ENCODE peak calls at places on chromosomes 5 and 9, in five cellular contexts. One of them, this sample, is unnamed.

GRCh38 chr9:87594218-87594617 is 96.6 kb downstream of the DAPK1 start:
- DNase-seq in mammary epithelial cell: no peak
- DNase-seq in cardiac fibroblast: peak
- DNase-seq in fibroblast of lung: peak
- DNase-seq in psoas muscle: no peak
- DNase-seq in this sample: no peak

GRCh38 chr5:148923023-148923422 is 96.6 kb downstream of the ADRB2 start:
- DNase-seq in mammary epithelial cell: no peak
- DNase-seq in cardiac fibroblast: no peak
- DNase-seq in fibroblast of lung: no peak
- DNase-seq in psoas muscle: no peak
- DNase-seq in this sample: no peak

GRCh38 chr5:53355316-53355715 is 125.1 kb upstream of the FST start:
- DNase-seq in psoas muscle: no peak
- DNase-seq in mammary epithelial cell: peak
- DNase-seq in cardiac fibroblast: no peak
- DNase-seq in fibroblast of lung: peak
- DNase-seq in this sample: peak

GRCh38 chr5:73506459-73506955 is 8.3 kb downstream of the BTF3 start:
- DNase-seq in psoas muscle: no peak
- DNase-seq in mammary epithelial cell: no peak
- DNase-seq in fibroblast of lung: no peak
- DNase-seq in cardiac fibroblast: no peak
- DNase-seq in this sample: no peak

GRCh38 chr5:132422720-132423442 is 53.4 kb downstream of the SLC22A5 start:
- DNase-seq in cardiac fibroblast: peak
- DNase-seq in mammary epithelial cell: no peak
- DNase-seq in psoas muscle: peak
- DNase-seq in fibroblast of lung: peak
- DNase-seq in this sample: peak

GRCh38 chr9:124774131-124774978 is 2.6 kb upstream of the OLFML2A start:
- DNase-seq in fibroblast of lung: peak
- DNase-seq in psoas muscle: peak
- DNase-seq in cardiac fibroblast: peak
- DNase-seq in mammary epithelial cell: peak
- DNase-seq in this sample: peak

GRCh38 chr5:86968311-86968753 is 299.4 kb upstream of the RASA1 start:
- DNase-seq in fibroblast of lung: peak
- DNase-seq in cardiac fibroblast: peak
- DNase-seq in psoas muscle: peak
- DNase-seq in mammary epithelial cell: peak
- DNase-seq in this sample: peak

GRCh38 chr9:124348831-124349230 is 66.4 kb downstream of the PSMB7 start:
- DNase-seq in mammary epithelial cell: no peak
- DNase-seq in fibroblast of lung: no peak
- DNase-seq in psoas muscle: peak
- DNase-seq in cardiac fibroblast: no peak
- DNase-seq in this sample: no peak

GRCh38 chr9:107674937-107675277 is 185.3 kb upstream of the KLF4 start:
- DNase-seq in fibroblast of lung: no peak
- DNase-seq in psoas muscle: peak
- DNase-seq in cardiac fibroblast: no peak
- DNase-seq in mammary epithelial cell: no peak
- DNase-seq in this sample: no peak

GRCh38 chr5:38149815-38150195 is 108.6 kb upstream of the EGFLAM start:
- DNase-seq in mammary epithelial cell: no peak
- DNase-seq in psoas muscle: no peak
- DNase-seq in fibroblast of lung: no peak
- DNase-seq in cardiac fibroblast: no peak
- DNase-seq in this sample: no peak

GRCh38 chr5:92017786-92018185 is 634.7 kb upstream of the ARRDC3 start:
- DNase-seq in fibroblast of lung: peak
- DNase-seq in mammary epithelial cell: peak
- DNase-seq in cardiac fibroblast: peak
- DNase-seq in psoas muscle: no peak
- DNase-seq in this sample: peak

GRCh38 chr9:129069128-129069824 is 11.6 kb upstream of the DOLPP1 start:
- DNase-seq in fibroblast of lung: no peak
- DNase-seq in mammary epithelial cell: no peak
- DNase-seq in cardiac fibroblast: no peak
- DNase-seq in psoas muscle: peak
- DNase-seq in this sample: no peak

GRCh38 chr9:21958833-21959232 is 35.4 kb downstream of the CDKN2A start:
- DNase-seq in mammary epithelial cell: no peak
- DNase-seq in psoas muscle: no peak
- DNase-seq in cardiac fibroblast: no peak
- DNase-seq in fibroblast of lung: no peak
- DNase-seq in this sample: no peak

GRCh38 chr5:132205385-132206125 is 22.1 kb downstream of the P4HA2 start:
- DNase-seq in psoas muscle: peak
- DNase-seq in mammary epithelial cell: no peak
- DNase-seq in fibroblast of lung: peak
- DNase-seq in cardiac fibroblast: no peak
- DNase-seq in this sample: no peak

GRCh38 chr5:142872795-142873194 is 102.6 kb downstream of the ARHGAP26 start:
- DNase-seq in psoas muscle: no peak
- DNase-seq in mammary epithelial cell: peak
- DNase-seq in cardiac fibroblast: peak
- DNase-seq in fibroblast of lung: peak
- DNase-seq in this sample: peak

GRCh38 chr5:82421119-82421518 is 143.0 kb upstream of the RPS23 start:
- DNase-seq in psoas muscle: no peak
- DNase-seq in fibroblast of lung: peak
- DNase-seq in mammary epithelial cell: peak
- DNase-seq in cardiac fibroblast: peak
- DNase-seq in this sample: peak

GRCh38 chr5:116271432-116271831 is 186.6 kb downstream of the COMMD10 start:
- DNase-seq in mammary epithelial cell: peak
- DNase-seq in psoas muscle: no peak
- DNase-seq in cardiac fibroblast: peak
- DNase-seq in fibroblast of lung: peak
- DNase-seq in this sample: peak

GRCh38 chr9:76574171-76574767 is 115.3 kb downstream of the GCNT1 start:
- DNase-seq in fibroblast of lung: peak
- DNase-seq in cardiac fibroblast: no peak
- DNase-seq in psoas muscle: no peak
- DNase-seq in mammary epithelial cell: no peak
- DNase-seq in this sample: no peak

GRCh38 chr5:94175912-94176311 is 434.5 kb upstream of the POU5F2 start:
- DNase-seq in mammary epithelial cell: no peak
- DNase-seq in fibroblast of lung: no peak
- DNase-seq in cardiac fibroblast: no peak
- DNase-seq in psoas muscle: no peak
- DNase-seq in this sample: no peak

GRCh38 chr9:89999176-89999533 is 394.3 kb downstream of the GADD45G start:
- DNase-seq in fibroblast of lung: no peak
- DNase-seq in cardiac fibroblast: no peak
- DNase-seq in mammary epithelial cell: peak
- DNase-seq in psoas muscle: no peak
- DNase-seq in this sample: peak

GRCh38 chr9:110148868-110149267 is 59.1 kb downstream of the C9orf152 start:
- DNase-seq in psoas muscle: no peak
- DNase-seq in cardiac fibroblast: peak
- DNase-seq in mammary epithelial cell: no peak
- DNase-seq in fibroblast of lung: no peak
- DNase-seq in this sample: no peak

GRCh38 chr5:5521478-5521877 is 99.0 kb downstream of the ICE1 start:
- DNase-seq in cardiac fibroblast: no peak
- DNase-seq in mammary epithelial cell: no peak
- DNase-seq in psoas muscle: no peak
- DNase-seq in fibroblast of lung: no peak
- DNase-seq in this sample: no peak

GRCh38 chr5:157732784-157733262 is 1.6 kb downstream of the THG1L start:
- DNase-seq in mammary epithelial cell: no peak
- DNase-seq in fibroblast of lung: no peak
- DNase-seq in cardiac fibroblast: no peak
- DNase-seq in psoas muscle: no peak
- DNase-seq in this sample: no peak

GRCh38 chr5:157732130-157732783 is 1.0 kb downstream of the THG1L start:
- DNase-seq in cardiac fibroblast: no peak
- DNase-seq in psoas muscle: no peak
- DNase-seq in fibroblast of lung: no peak
- DNase-seq in mammary epithelial cell: no peak
- DNase-seq in this sample: no peak

GRCh38 chr5:157731272-157732129 is at the start of gene THG1L:
- DNase-seq in psoas muscle: peak
- DNase-seq in cardiac fibroblast: peak
- DNase-seq in fibroblast of lung: peak
- DNase-seq in mammary epithelial cell: peak
- DNase-seq in this sample: peak

GRCh38 chr5:157729858-157730257 is 1.4 kb upstream of the THG1L start:
- DNase-seq in psoas muscle: no peak
- DNase-seq in mammary epithelial cell: no peak
- DNase-seq in cardiac fibroblast: no peak
- DNase-seq in fibroblast of lung: no peak
- DNase-seq in this sample: no peak

DNA sequence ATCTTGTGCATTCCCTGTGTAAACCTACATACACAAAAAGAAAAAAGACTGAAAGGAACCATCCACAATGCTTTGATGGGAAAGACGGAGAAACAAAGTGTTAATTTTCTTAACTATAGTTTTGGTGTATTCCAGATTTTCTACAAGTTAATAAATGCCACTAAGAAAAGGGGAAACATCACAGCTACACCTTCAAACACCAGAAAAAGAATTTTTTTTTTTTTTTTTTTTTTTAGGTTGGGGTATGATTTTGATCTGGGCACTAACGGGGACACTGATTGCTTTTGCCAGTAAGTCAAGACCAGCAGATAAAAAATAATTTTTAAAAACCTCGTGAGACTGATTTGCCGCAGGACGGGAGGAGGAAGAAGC is 334 bp upstream of the THG1L start:
- DNase-seq in fibroblast of lung: no peak
- DNase-seq in mammary epithelial cell: no peak
- DNase-seq in cardiac fibroblast: no peak
- DNase-seq in psoas muscle: no peak
- DNase-seq in this sample: no peak
- TF ChIP-seq CTCF in fibroblast of lung: no peak
- TF ChIP-seq CTCF in mammary epithelial cell: no peak
- TF ChIP-seq CTCF in cardiac fibroblast: no peak
- TF ChIP-seq CTCF in psoas muscle: no peak
- TF ChIP-seq CTCF in this sample: no peak

GRCh38 chr9:14306672-14307646 is 7.0 kb downstream of the NFIB start:
- DNase-seq in fibroblast of lung: peak
- DNase-seq in mammary epithelial cell: peak
- DNase-seq in cardiac fibroblast: peak
- DNase-seq in psoas muscle: peak
- DNase-seq in this sample: peak

GRCh38 chr9:14307989-14308750 is 5.8 kb downstream of the NFIB start:
- DNase-seq in cardiac fibroblast: peak
- DNase-seq in mammary epithelial cell: peak
- DNase-seq in fibroblast of lung: peak
- DNase-seq in psoas muscle: no peak
- DNase-seq in this sample: no peak

GRCh38 chr9:14310247-14310646 is 3.7 kb downstream of the NFIB start:
- DNase-seq in cardiac fibroblast: peak
- DNase-seq in fibroblast of lung: no peak
- DNase-seq in psoas muscle: no peak
- DNase-seq in mammary epithelial cell: no peak
- DNase-seq in this sample: no peak

GRCh38 chr9:14309403-14309802 is 4.5 kb downstream of the NFIB start:
- DNase-seq in psoas muscle: no peak
- DNase-seq in fibroblast of lung: peak
- DNase-seq in mammary epithelial cell: peak
- DNase-seq in cardiac fibroblast: peak
- DNase-seq in this sample: no peak

GRCh38 chr9:14308751-14309140 is 5.2 kb downstream of the NFIB start:
- DNase-seq in psoas muscle: no peak
- DNase-seq in cardiac fibroblast: peak
- DNase-seq in mammary epithelial cell: peak
- DNase-seq in fibroblast of lung: peak
- DNase-seq in this sample: no peak
- H3K4me3 ChIP-seq in psoas muscle: peak
- H3K4me3 ChIP-seq in cardiac fibroblast: no peak
- H3K4me3 ChIP-seq in mammary epithelial cell: peak
- H3K4me3 ChIP-seq in fibroblast of lung: peak
- H3K4me3 ChIP-seq in this sample: peak

DNA sequence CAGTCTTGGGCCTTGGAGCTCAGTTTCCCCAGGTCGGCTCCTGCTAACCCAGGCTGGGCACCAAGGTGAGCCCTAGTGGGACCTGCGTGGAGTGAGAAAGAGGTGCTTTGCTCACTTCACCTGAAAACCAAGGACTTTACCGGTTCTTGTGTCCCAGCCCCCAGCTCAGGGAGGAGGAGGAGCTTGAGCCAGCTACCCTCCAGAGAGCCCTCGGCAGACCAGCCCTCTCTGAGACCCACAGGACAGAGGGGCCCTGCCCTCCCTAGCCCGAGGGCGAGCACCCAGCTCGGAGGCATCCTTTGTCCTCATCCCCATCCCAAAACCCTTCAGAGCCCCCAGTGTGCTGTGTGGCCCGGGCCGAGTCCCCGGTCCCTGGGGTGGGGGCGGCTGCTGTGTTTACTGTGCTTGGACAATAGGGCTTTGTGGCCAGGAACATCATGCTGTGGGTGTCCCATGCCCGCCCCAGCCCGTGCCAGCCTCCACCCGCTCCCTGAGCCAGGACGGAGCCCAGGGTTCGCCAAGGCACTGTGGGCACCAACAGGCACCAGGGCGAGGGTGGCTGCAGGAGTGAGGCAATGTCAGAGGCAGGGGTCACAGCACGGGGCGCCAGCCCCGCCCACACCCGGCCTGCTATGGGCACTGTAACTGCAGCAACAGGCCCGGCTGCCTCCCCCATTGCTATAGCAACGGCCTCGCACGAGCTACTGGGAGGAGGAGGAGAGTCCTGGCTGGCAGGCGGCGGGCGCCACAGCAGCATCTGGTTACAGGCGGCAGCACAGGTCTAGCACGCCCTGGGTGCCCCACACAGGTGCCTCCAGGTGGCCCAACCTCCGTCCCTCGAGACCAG is 2.7 kb downstream of the ABCA2 start:
- DNase-seq in cardiac fibroblast: no peak
- DNase-seq in mammary epithelial cell: peak
- DNase-seq in fibroblast of lung: no peak
- DNase-seq in psoas muscle: no peak
- DNase-seq in this sample: peak
- TF ChIP-seq CTCF in cardiac fibroblast: no peak
- TF ChIP-seq CTCF in mammary epithelial cell: no peak
- TF ChIP-seq CTCF in fibroblast of lung: no peak
- TF ChIP-seq CTCF in psoas muscle: no peak
- TF ChIP-seq CTCF in this sample: no peak

GRCh38 chr9:15485836-15486678 is 24.7 kb downstream of the PSIP1 start:
- DNase-seq in psoas muscle: no peak
- DNase-seq in cardiac fibroblast: peak
- DNase-seq in fibroblast of lung: no peak
- DNase-seq in mammary epithelial cell: peak
- DNase-seq in this sample: peak

GRCh38 chr9:15492485-15493150 is 18.2 kb downstream of the PSIP1 start:
- DNase-seq in fibroblast of lung: no peak
- DNase-seq in psoas muscle: no peak
- DNase-seq in mammary epithelial cell: no peak
- DNase-seq in cardiac fibroblast: no peak
- DNase-seq in this sample: no peak

DNA sequence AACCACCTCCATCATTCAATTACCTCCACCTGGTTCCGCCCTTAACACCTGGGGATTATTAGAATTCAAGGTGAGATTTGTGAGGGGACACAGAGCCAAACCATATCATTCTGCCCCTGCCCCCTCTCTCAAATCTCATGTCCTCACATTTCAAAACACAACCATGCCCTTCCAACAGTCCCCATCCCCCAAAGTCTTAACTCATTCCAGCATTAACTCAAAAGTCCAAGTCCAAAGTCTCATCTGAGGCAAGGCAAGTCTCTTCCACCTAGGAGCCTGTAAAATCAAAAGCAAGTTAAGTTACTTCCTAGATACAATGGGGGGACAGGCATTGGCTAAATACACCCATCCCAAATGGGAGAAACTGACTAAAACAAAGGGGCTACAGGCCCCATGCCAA is 18.8 kb downstream of the PSIP1 start:
- DNase-seq in fibroblast of lung: no peak
- DNase-seq in cardiac fibroblast: no peak
- DNase-seq in psoas muscle: no peak
- DNase-seq in mammary epithelial cell: no peak
- DNase-seq in this sample: no peak
- H3K4me3 ChIP-seq in fibroblast of lung: no peak
- H3K4me3 ChIP-seq in cardiac fibroblast: no peak
- H3K4me3 ChIP-seq in psoas muscle: no peak
- H3K4me3 ChIP-seq in mammary epithelial cell: no peak
- H3K4me3 ChIP-seq in this sample: no peak